ENCODE peak calls at places on chromosomes 16 and 17, in eight cellular contexts. T, O, S, L, E, J, X and H are unnamed samples. For H3K36me3, the result is how much of the 10 kb centered on the place peaks cover.

GRCh38 chr17:49565948-49566491 is 9.7 kb upstream of the NXPH3 start:
- DNase-seq in O (no peak), J (no peak), S (peak), T (peak), X (no peak), L (no peak), E (peak), H (peak)

GRCh38 chr16:9845661-9846361 is 336.4 kb downstream of the GRIN2A start:
- DNase-seq in O (no peak), S (no peak), L (no peak), X (no peak), J (no peak), T (no peak), E (no peak), H (no peak)

GRCh38 chr16:26802965-26803364 is 263.8 kb upstream of the C16orf82 start:
- DNase-seq in O (no peak), T (no peak), E (no peak), J (no peak), S (no peak), X (no peak), L (no peak), H (no peak)

GRCh38 chr16:15887283-15887682 is 1.1 kb downstream of the CEP20 start:
- DNase-seq in S (no peak), T (no peak), X (no peak), L (no peak), O (peak), J (no peak), E (no peak), H (no peak)

GRCh38 chr16:84592718-84593117 is 25.2 kb downstream of the COTL1 start:
- DNase-seq in J (no peak), T (peak), L (no peak), O (no peak), X (no peak), S (no peak), E (no peak), H (no peak)

GRCh38 chr17:73340093-73340596 is 28.3 kb upstream of the CDC42EP4 start:
- DNase-seq in T (peak), O (peak), S (no peak), E (peak), J (peak), X (no peak), L (no peak), H (peak)

GRCh38 chr16:27724491-27724878 is 174.5 kb downstream of the KATNIP start:
- DNase-seq in S (no peak), O (no peak), T (no peak), J (no peak), L (no peak), E (no peak), X (no peak), H (no peak)

GRCh38 chr17:73589096-73589980 is 54.9 kb downstream of the SDK2 start:
- DNase-seq in E (no peak), T (no peak), O (no peak), X (no peak), L (peak), S (no peak), J (no peak), H (no peak)

GRCh38 chr16:85613609-85614337 is 651 bp downstream of the GSE1 start:
- DNase-seq in L (peak), E (peak), O (peak), T (peak), S (peak), J (no peak), X (no peak), H (peak)

GRCh38 chr16:63625141-63625540 is 1496.7 kb downstream of the CDH11 start:
- DNase-seq in X (no peak), O (peak), S (no peak), J (no peak), T (no peak), L (no peak), E (no peak), H (no peak)

GRCh38 chr16:4288148-4288921 is 15.5 kb upstream of the TFAP4 start:
- DNase-seq in O (peak), S (peak), L (peak), J (peak), T (peak), X (no peak), E (peak), H (peak)

GRCh38 chr17:68534714-68535113 is 22.5 kb downstream of the PRKAR1A start:
- DNase-seq in E (no peak), T (no peak), X (no peak), L (no peak), O (no peak), J (no peak), S (no peak), H (no peak)

GRCh38 chr17:9021985-9022552 is 759 bp downstream of the NTN1 start:
- DNase-seq in O (peak), E (no peak), J (peak), L (peak), T (peak), X (no peak), S (no peak), H (no peak)

GRCh38 chr17:74267579-74267978 is 6.5 kb upstream of the DNAI2 start:
- DNase-seq in X (no peak), O (no peak), E (no peak), L (no peak), S (no peak), T (no peak), J (no peak), H (no peak)

GRCh38 chr17:15264542-15264941 is 584 bp downstream of the PMP22 start:
- DNase-seq in S (no peak), E (peak), J (no peak), L (peak), T (peak), X (no peak), O (no peak), H (no peak)

GRCh38 chr17:15263680-15264079 is 1.4 kb downstream of the PMP22 start:
- DNase-seq in J (no peak), X (no peak), L (peak), O (no peak), E (no peak), S (no peak), T (no peak), H (no peak)

GRCh38 chr17:15262291-15263205 is 2.6 kb downstream of the PMP22 start:
- DNase-seq in L (peak), X (peak), E (peak), S (peak), T (peak), J (peak), O (peak), H (no peak)

GRCh38 chr17:15261818-15262290 is 3.3 kb downstream of the PMP22 start:
- DNase-seq in X (no peak), O (peak), S (peak), L (peak), T (peak), J (no peak), E (peak), H (no peak)

DNA sequence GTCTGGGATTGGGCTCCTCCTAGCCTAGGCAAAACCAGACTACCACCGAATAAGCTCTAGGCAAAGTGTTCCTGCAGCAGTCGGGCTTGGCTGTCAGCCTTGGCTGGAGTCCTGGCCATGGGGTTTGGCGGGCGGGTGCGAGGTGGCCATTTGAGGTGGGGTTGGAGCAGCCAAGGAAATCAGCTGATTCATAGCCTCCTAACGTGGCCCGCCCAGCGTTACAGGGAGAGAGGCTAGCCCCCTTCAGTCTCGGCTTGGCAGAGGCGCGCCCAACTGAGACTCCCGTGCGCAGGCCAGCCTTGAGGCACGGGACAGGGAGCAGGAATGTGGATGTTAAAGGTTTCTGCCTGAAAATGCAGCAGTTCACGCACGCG is 1.9 kb downstream of the PMP22 start:
- DNase-seq in X (no peak), J (peak), T (peak), L (no peak), O (peak), S (peak), E (peak), H (no peak)
- H3K4me3 ChIP-seq in X (peak), J (peak), T (peak), L (peak), O (peak), S (peak), E (peak), H (no peak)

DNA sequence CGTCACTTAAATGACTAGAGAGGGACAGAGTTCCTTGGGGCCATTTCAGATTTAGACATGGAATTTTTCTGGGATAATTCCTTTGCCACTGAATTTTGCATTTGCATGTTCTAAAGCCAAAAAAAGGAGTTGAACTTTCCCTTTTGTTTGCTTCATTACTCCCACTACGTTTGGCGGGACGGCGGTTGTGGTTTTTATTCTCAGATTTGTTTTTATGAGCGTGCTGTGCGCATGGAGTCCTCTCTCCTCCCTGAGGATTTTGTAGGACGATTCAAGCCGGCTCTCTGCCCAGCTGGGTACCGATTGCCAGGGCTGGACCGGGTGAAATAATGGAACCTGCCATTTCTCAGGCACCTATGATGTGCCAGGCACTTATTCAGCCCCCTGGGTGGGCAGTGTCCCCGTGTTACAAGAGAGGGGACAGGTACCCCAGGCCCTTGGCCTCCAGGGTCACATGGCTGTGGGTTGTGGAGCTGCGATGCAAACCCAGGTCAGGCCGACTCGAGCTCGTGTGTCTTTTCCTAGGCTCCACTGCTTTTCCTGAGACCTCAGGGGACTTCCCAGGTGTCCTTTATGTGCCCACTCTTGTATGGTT is 18.8 kb downstream of the CMIP start:
- DNase-seq in L (no peak), E (no peak), X (no peak), S (no peak), T (no peak), J (no peak), O (no peak), H (no peak)
- H3K36me3 ChIP-seq in L (under half), E (under half), X (under half), S (under half), T (under half), J (under half), O (under half), H (under half)

GRCh38 chr17:37744961-37745800 is at the start of gene HNF1B:
- DNase-seq in T (no peak), J (no peak), X (no peak), E (peak), S (no peak), O (no peak), L (peak), H (no peak)
- H3K4me3 ChIP-seq in T (no peak), J (no peak), X (no peak), E (peak), S (no peak), O (no peak), L (peak), H (no peak)

GRCh38 chr16:1101133-1101532 is 5.1 kb upstream of the C1QTNF8 start:
- DNase-seq in E (no peak), J (no peak), T (no peak), S (peak), X (no peak), L (no peak), O (no peak), H (no peak)
- H3K36me3 ChIP-seq in E (under half), J (under half), T (under half), S (under half), X (under half), L (under half), O (under half), H (under half)

GRCh38 chr17:19386276-19386863 is 620 bp downstream of the MFAP4 start:
- DNase-seq in O (peak), S (no peak), X (no peak), L (peak), T (peak), J (peak), E (peak), H (peak)
- H3K4me3 ChIP-seq in O (peak), S (no peak), X (no peak), L (no peak), T (peak), J (peak), E (peak), H (peak)

GRCh38 chr17:78678220-78678554 is 101.0 kb upstream of the DNAH17 start:
- DNase-seq in X (no peak), S (no peak), E (no peak), L (no peak), O (no peak), J (no peak), T (no peak), H (no peak)
- H3K36me3 ChIP-seq in X (under half), S (under half), E (under half), L (under half), O (half or more), J (under half), T (under half), H (under half)

DNA sequence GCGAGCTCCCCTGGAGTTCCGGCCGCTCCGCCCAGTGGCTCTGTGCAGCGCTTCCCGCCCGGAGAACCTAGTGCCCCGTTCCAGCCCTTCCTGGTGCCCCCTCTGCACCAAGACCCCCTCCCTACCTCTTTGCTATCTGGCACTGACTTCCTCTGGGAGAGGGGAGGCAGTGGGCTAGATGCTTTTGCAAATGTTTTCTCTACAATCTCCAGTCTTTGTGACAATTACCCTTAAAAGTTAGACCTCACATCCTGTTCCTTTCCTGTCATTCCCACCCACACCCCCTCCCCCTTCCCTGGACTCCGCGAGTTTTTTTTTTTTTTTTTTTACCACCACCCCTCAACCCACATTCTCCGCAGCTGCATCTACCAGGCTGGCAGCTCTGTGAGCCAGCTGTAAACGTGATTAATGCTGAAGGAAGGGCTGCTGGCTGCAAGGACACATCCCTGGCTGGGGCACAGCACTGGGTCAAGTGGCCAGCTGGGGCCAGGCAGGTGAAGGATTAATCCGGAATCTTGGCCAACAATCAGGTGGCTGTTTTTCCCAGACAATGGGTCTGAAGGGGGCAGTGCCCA is 101.5 kb downstream of the MGAT5B start:
- DNase-seq in O (no peak), J (no peak), E (no peak), L (peak), S (peak), T (no peak), X (no peak), H (peak)
- H3K4me3 ChIP-seq in O (no peak), J (no peak), E (no peak), L (peak), S (peak), T (no peak), X (peak), H (peak)

DNA sequence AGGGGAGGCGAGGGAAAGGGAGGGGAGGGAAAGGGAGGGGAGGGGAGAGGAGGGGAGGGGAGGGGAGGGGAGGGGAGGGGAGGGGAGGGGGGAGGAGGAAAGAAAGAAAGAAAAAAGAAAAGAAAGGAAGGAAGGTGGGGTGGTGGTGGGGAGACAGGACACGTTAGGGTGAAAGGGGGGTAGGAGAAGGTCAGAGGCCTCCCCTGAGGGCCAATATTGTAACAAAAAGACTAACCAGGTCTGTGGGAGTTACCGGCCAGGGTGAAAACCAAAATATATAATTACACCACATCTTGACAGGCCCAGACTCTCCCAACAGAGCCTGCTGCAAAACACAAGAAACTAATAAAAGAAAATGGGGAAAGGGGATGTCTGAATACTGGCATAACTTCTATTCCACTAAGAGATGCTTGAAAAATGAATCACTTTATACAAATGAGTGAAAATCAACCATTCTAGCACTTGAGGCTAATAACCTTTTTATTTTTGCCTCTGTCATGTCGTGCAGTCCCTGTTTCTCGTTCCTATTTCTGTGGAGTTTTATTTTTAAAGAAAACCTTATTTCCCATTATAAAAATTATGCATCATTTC is 10.0 kb downstream of the WDR45B start:
- DNase-seq in T (peak), S (no peak), X (no peak), O (no peak), J (no peak), E (no peak), L (no peak), H (no peak)
- H3K36me3 ChIP-seq in T (under half), S (under half), X (under half), O (half or more), J (under half), E (under half), L (half or more), H (half or more)

GRCh38 chr17:56786989-56787482 is 46.7 kb downstream of the C17orf67 start:
- DNase-seq in T (peak), E (peak), L (peak), X (peak), J (peak), S (no peak), O (peak), H (no peak)
- H3K4me3 ChIP-seq in T (no peak), E (no peak), L (no peak), X (no peak), J (no peak), S (no peak), O (no peak), H (no peak)